ENCODE peak calls at places on chromosomes 16 and 17, in eight cellular contexts. T is T1000, Z is AG10803, Q is EL, G is EH, W is lower leg skin, J is epithelial cell of esophagus, A is HFFc6. F is an unnamed sample.

GRCh38 chr16:79286646-79287423 is 313.7 kb downstream of the MAF start:
- DNase-seq in T (no peak), J (no peak), A (no peak), G (no peak), Q (no peak), W (no peak), Z (no peak), F (no peak)

GRCh38 chr16:85206472-85207356 is 94.4 kb upstream of the CIBAR2 start:
- DNase-seq in T (no peak), A (no peak), Q (no peak), J (no peak), W (no peak), G (peak; percentile 46), Z (no peak), F (peak; percentile 72)

GRCh38 chr16:72367841-72368240 is 195.9 kb upstream of the PMFBP1 start:
- DNase-seq in J (no peak), Z (peak; percentile 45), G (peak; percentile 14), W (no peak), Q (no peak), A (no peak), T (no peak), F (no peak)

GRCh38 chr17:41652461-41652960 is 28.1 kb upstream of the KRT17 start:
- DNase-seq in Z (no peak), J (no peak), W (no peak), Q (no peak), T (no peak), A (no peak), G (no peak), F (no peak)

GRCh38 chr17:50299776-50300175 is 25.5 kb downstream of the TMEM92 start:
- DNase-seq in A (no peak), Q (no peak), T (no peak), W (no peak), G (no peak), Z (no peak), J (no peak), F (no peak)

GRCh38 chr16:29839822-29840221 is 19.6 kb downstream of the MVP start:
- DNase-seq in G (no peak), W (no peak), Z (no peak), A (no peak), J (no peak), Q (no peak), T (no peak), F (no peak)

GRCh38 chr17:60887607-60888028 is 210.0 kb downstream of the BCAS3 start:
- DNase-seq in T (no peak), W (no peak), Z (no peak), Q (no peak), A (no peak), J (no peak), G (no peak), F (no peak)

GRCh38 chr16:4136229-4136813 is 20.1 kb upstream of the ADCY9 start:
- DNase-seq in T (no peak), A (no peak), Z (no peak), Q (no peak), G (no peak), W (no peak), J (peak; percentile 90), F (no peak)

GRCh38 chr16:50371936-50372595 is 3.3 kb upstream of the BRD7 start:
- DNase-seq in T (no peak), J (no peak), W (no peak), Q (peak; percentile 18), G (peak; percentile 47), Z (peak; percentile 43), A (no peak), F (peak; percentile 39)

GRCh38 chr16:49817754-49818507 is 38.0 kb downstream of the ZNF423 start:
- DNase-seq in Z (no peak), G (no peak), T (no peak), Q (no peak), A (no peak), J (no peak), W (no peak), F (no peak)

GRCh38 chr16:85614338-85615013 is 1.4 kb downstream of the GSE1 start:
- DNase-seq in J (peak; percentile 27), Z (no peak), T (no peak), G (no peak), Q (no peak), W (no peak), A (no peak), F (no peak)